ENCODE peak calls at places on chromosomes 16 and 17, in five cellular contexts. A is DND-41, F is A549, K is IMR-90, Z is cardiac fibroblast. O is an unnamed sample.

GRCh38 chr16:51433597-51433996 is 282.5 kb upstream of the SALL1 start:
- DNase-seq in F (no peak), K (no peak), A (no peak), Z (peak), O (peak)

GRCh38 chr17:78343099-78343432 is 16.8 kb downstream of the SOCS3 start:
- DNase-seq in A (no peak), Z (peak), K (peak), F (peak), O (peak)

GRCh38 chr16:67149276-67150057 is 1.3 kb downstream of the B3GNT9 start:
- DNase-seq in Z (no peak), F (no peak), A (no peak), K (no peak), O (no peak)

GRCh38 chr17:33753452-33753851 is 460.4 kb upstream of the ASIC2 start:
- DNase-seq in Z (no peak), A (no peak), F (no peak), K (no peak), O (no peak)

GRCh38 chr17:8122391-8122922 is 1.4 kb downstream of the HES7 start:
- DNase-seq in Z (peak), A (no peak), F (no peak), K (peak), O (peak)

GRCh38 chr16:89478576-89479221 is 11.7 kb downstream of the ANKRD11 start:
- DNase-seq in F (no peak), K (peak), A (no peak), Z (no peak), O (no peak)

GRCh38 chr17:62680541-62681052 is 53.1 kb downstream of the MRC2 start:
- DNase-seq in F (no peak), K (no peak), A (no peak), Z (no peak), O (no peak)

GRCh38 chr17:20009052-20009301 is 182 bp upstream of the SPECC1 start:
- DNase-seq in K (no peak), F (peak), A (no peak), Z (no peak), O (peak)

GRCh38 chr16:78127130-78127529 is 27.7 kb downstream of the WWOX start:
- DNase-seq in Z (peak), A (no peak), K (peak), F (no peak), O (peak)

GRCh38 chr17:15351925-15352324 is 10.5 kb upstream of the TEKT3 start:
- DNase-seq in Z (peak), K (peak), A (no peak), F (peak), O (peak)

GRCh38 chr17:67058036-67058435 is 13.7 kb downstream of the CACNG1 start:
- DNase-seq in A (no peak), F (no peak), K (no peak), Z (no peak), O (no peak)

GRCh38 chr16:66620419-66620775 is 15.9 kb downstream of the CMTM3 start:
- DNase-seq in Z (no peak), K (no peak), A (no peak), F (no peak), O (no peak)

GRCh38 chr16:81841709-81842108 is 62.6 kb downstream of the PLCG2 start:
- DNase-seq in Z (no peak), F (no peak), A (no peak), K (no peak), O (no peak)

GRCh38 chr17:75845058-75845711 is 981 bp upstream of the UNC13D start:
- DNase-seq in A (peak), Z (peak), F (peak), K (peak), O (peak)

GRCh38 chr17:27424941-27425340 is 31.3 kb upstream of the KSR1 start:
- DNase-seq in A (no peak), Z (no peak), K (no peak), F (no peak), O (no peak)

GRCh38 chr17:46141645-46142044 is 51.6 kb downstream of the KANSL1 start:
- DNase-seq in K (no peak), Z (no peak), A (no peak), F (no peak), O (no peak)

GRCh38 chr17:16108386-16108785 is 106.9 kb downstream of the NCOR1 start:
- DNase-seq in A (no peak), K (no peak), F (no peak), Z (no peak), O (no peak)

GRCh38 chr16:75011634-75012307 is 12.9 kb downstream of the ZNRF1 start:
- DNase-seq in K (peak), A (no peak), Z (peak), F (no peak), O (peak)

GRCh38 chr16:81586421-81586820 is 141.8 kb downstream of the CMIP start:
- DNase-seq in F (no peak), Z (no peak), K (peak), A (no peak), O (no peak)

GRCh38 chr16:51473091-51473490 is 322.0 kb upstream of the SALL1 start:
- DNase-seq in K (no peak), F (no peak), Z (peak), A (no peak), O (no peak)

GRCh38 chr17:49687878-49688491 is 10.1 kb upstream of the SPOP start:
- DNase-seq in K (peak), A (peak), F (no peak), Z (peak), O (peak)

GRCh38 chr16:24062270-24062817 is 193.8 kb upstream of the CACNG3 start:
- DNase-seq in Z (no peak), K (no peak), F (no peak), A (no peak), O (no peak)

GRCh38 chr16:12089492-12090161 is 113.1 kb downstream of the SNX29 start:
- DNase-seq in K (peak), F (no peak), Z (peak), A (no peak), O (peak)

GRCh38 chr17:75764711-75765421 is at the start of gene GALK1:
- DNase-seq in F (peak), Z (peak), A (peak), K (peak), O (peak)

GRCh38 chr17:39221572-39221971 is 4.2 kb downstream of the STAC2 start:
- DNase-seq in A (no peak), Z (no peak), F (no peak), K (no peak), O (no peak)
- TF ChIP-seq CTCF in A (no peak), Z (no peak), F (no peak), K (no peak), O (no peak)

GRCh38 chr17:1203967-1204291 is 24.1 kb upstream of the ABR start:
- DNase-seq in F (peak), Z (no peak), K (no peak), A (no peak), O (no peak)
- H3K4me3 ChIP-seq in F (peak), Z (peak), K (peak), A (no peak), O (peak)

DNA sequence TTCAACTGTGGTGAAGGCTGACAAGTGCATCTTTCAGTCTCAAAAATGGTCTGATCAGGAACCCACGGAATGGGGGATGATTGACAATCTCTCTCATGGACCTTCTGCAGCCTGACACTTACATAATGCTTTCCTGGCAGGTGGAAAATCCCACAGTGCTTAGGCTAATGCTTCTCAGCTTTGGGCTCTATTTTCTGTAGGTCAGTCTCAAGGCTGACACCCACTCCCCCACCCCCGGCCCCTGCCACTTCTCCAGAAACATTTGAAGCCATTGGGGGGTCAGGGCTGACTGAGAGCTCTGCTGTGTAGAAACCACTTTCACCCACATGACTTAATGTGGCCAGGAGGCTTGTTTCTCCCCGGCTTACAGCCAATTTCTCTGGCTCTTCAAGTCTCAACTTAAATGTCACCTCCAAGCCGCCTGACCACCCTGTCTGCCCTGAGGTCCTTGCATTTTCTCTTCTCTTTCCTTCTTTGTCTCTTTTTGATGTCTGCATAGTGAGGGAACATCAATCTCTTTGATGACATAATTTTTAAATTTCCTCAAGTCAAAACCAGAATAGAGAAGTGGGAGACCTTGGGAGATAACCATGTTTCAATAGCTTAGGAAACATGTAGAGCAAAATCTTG is 16.7 kb upstream of the IRF8 start:
- DNase-seq in K (no peak), F (no peak), Z (no peak), A (no peak), O (no peak)
- TF ChIP-seq CTCF in K (no peak), F (no peak), Z (no peak), A (no peak), O (no peak)

DNA sequence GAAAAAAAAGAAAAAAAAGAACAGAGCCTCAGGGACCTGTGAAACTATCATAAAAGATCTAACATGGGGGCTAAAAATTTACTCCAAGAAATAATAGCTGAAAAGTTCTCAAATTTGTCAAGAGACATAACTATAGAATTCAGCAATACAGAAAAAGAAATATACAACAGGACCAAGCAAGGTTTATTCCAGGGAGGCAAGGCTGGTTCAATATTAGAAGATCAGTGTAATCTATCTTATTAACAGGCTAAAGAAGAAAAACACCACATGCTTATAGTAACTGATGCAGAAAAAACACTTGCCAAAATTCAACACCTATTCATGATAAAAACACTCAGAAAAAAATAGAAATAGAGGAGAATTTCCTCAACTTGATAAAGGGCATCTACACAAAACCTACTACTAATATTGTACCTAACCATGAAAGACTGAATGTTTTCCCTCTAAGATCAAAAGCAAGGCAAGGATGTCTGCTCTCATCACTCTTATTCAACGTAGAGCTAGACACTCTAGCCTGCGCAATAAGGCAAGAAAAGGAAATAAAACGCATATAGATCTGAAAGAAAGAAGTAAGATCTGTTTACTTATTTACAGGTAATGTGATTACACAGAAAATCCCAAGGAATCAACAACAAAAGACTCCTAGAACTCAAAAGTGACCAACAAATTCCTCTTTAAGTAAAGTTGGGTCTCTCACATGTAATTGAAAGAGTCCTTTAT is 1.2 kb upstream of the ACSM3 start:
- DNase-seq in A (no peak), K (no peak), F (no peak), Z (no peak), O (no peak)
- H3K4me3 ChIP-seq in A (no peak), K (no peak), F (no peak), Z (no peak), O (no peak)

DNA sequence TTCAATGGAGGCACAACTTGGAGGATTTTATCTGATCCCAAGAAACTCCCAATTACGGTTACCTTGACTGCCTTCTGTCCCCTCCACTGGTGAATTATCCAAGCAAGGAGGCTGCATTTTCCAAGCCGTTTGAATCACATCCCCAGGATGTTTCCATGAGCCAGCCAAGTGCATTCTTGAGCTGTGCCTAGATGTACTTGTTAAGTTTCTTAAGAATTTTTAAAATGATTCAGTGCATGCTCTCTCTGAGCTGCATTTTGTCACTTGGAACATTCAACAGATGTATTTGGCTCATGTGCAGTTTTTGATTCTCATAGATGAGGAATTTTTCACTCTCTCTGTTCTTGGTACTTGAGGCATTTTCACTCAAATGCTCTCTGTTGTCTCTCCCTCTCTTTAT is 202.6 kb upstream of the MYOCD start:
- DNase-seq in A (no peak), F (no peak), Z (peak), K (peak), O (peak)
- TF ChIP-seq CTCF in A (no peak), F (no peak), Z (no peak), K (no peak), O (no peak)

GRCh38 chr17:32445976-32446375 is 1.7 kb downstream of the PSMD11 start:
- DNase-seq in K (peak), A (no peak), Z (peak), F (peak), O (peak)
- H3K4me3 ChIP-seq in K (no peak), A (peak), Z (no peak), F (peak), O (peak)